ENCODE peak calls at places on chromosomes 2 and 18, in six cellular contexts. T is astrocyte, M is GM23248, I is HCT116, B is DND-41, R is colonic mucosa. C is an unnamed sample.

GRCh38 chr2:3679616-3680393 is 21.8 kb downstream of the ALLC start:
- DNase-seq in T (no peak), M (no peak), I (no peak), B (no peak), R (no peak), C (no peak)

GRCh38 chr2:98444436-98445166 is at the start of gene INPP4A:
- DNase-seq in T (no peak), M (peak; percentile 83), I (peak; percentile 21), B (peak; percentile 84), R (peak; percentile 75), C (peak; percentile 96)

GRCh38 chr2:221360742-221361141 is 211.4 kb downstream of the EPHA4 start:
- DNase-seq in T (peak; percentile 48), M (peak; percentile 67), I (no peak), B (no peak), R (no peak), C (no peak)

GRCh38 chr18:58194028-58194427 is 150.0 kb downstream of the NEDD4L start:
- DNase-seq in T (no peak), M (no peak), I (no peak), B (no peak), R (peak; percentile 23), C (peak; percentile 91)

GRCh38 chr2:68721482-68722071 is 13.0 kb upstream of the ARHGAP25 start:
- DNase-seq in T (peak; percentile 6), M (no peak), I (peak; percentile 68), B (peak; percentile 73), R (peak; percentile 54), C (no peak)

GRCh38 chr18:67864677-67865340 is 348.3 kb upstream of the DSEL start:
- DNase-seq in T (peak; percentile 64), M (peak; percentile 94), I (no peak), B (no peak), R (no peak), C (no peak)

GRCh38 chr2:20201671-20202070 is 23.3 kb downstream of the SDC1 start:
- DNase-seq in T (no peak), M (no peak), I (no peak), B (no peak), R (no peak), C (no peak)

GRCh38 chr2:129058981-129059380 is 740.3 kb upstream of the HS6ST1 start:
- DNase-seq in T (no peak), M (no peak), I (no peak), B (no peak), R (no peak), C (no peak)

GRCh38 chr2:137912358-137912757 is 51.9 kb upstream of the HNMT start:
- DNase-seq in T (no peak), M (no peak), I (no peak), B (no peak), R (no peak), C (no peak)

GRCh38 chr2:47528874-47529273 is 125.9 kb downstream of the MSH2 start:
- DNase-seq in T (peak; percentile 36), M (peak; percentile 50), I (no peak), B (no peak), R (no peak), C (no peak)

GRCh38 chr2:196431957-196432356 is 207.6 kb upstream of the CCDC150 start:
- DNase-seq in T (no peak), M (peak; percentile 31), I (peak; percentile 32), B (peak; percentile 25), R (no peak), C (peak; percentile 80)

GRCh38 chr2:126244937-126245336 is 411.0 kb upstream of the GYPC start:
- DNase-seq in T (no peak), M (peak; percentile 21), I (no peak), B (peak; percentile 25), R (peak; percentile 40), C (peak; percentile 95)

GRCh38 chr2:111946294-111947114 is 48.1 kb downstream of the MERTK start:
- DNase-seq in T (peak; percentile 93), M (peak; percentile 92), I (peak; percentile 94), B (no peak), R (peak; percentile 70), C (no peak)

GRCh38 chr2:26561918-26562810 is 79.0 kb downstream of the CIB4 start:
- DNase-seq in T (peak; percentile 2), M (peak; percentile 64), I (peak; percentile 45), B (peak; percentile 51), R (peak; percentile 60), C (peak; percentile 53)

GRCh38 chr2:232576995-232577394 is 26.5 kb downstream of the EIF4E2 start:
- DNase-seq in T (peak; percentile 57), M (peak; percentile 55), I (no peak), B (no peak), R (no peak), C (no peak)

GRCh38 chr18:33751613-33752221 is 173.7 kb downstream of the ASXL3 start:
- DNase-seq in T (no peak), M (peak; percentile 61), I (no peak), B (no peak), R (no peak), C (no peak)

GRCh38 chr2:177295479-177295878 is 31.0 kb upstream of the NFE2L2 start:
- DNase-seq in T (peak; percentile 51), M (peak; percentile 75), I (no peak), B (no peak), R (no peak), C (no peak)

GRCh38 chr2:47019991-47020681 is 104.5 kb upstream of the MCFD2 start:
- DNase-seq in T (no peak), M (no peak), I (no peak), B (no peak), R (no peak), C (peak; percentile 70)

GRCh38 chr2:18363348-18363747 is 197.1 kb downstream of the RDH14 start:
- DNase-seq in T (no peak), M (no peak), I (no peak), B (no peak), R (no peak), C (no peak)

GRCh38 chr2:212974692-212975091 is 176.7 kb downstream of the IKZF2 start:
- DNase-seq in T (peak; percentile 72), M (peak; percentile 87), I (no peak), B (no peak), R (no peak), C (no peak)

GRCh38 chr2:191315365-191315752 is 70.2 kb downstream of the MYO1B start:
- DNase-seq in T (no peak), M (no peak), I (no peak), B (no peak), R (no peak), C (no peak)
- H3K9ac ChIP-seq in T (no peak overlapping the region), M (no peak overlapping the region), I (no peak overlapping the region), B (no peak overlapping the region), R (no peak overlapping the region), C (no peak overlapping the region)

GRCh38 chr2:10135296-10136089 is 13.0 kb downstream of the RRM2 start:
- DNase-seq in T (no peak), M (peak; percentile 86), I (no peak), B (no peak), R (no peak), C (no peak)

GRCh38 chr2:10140841-10141610 is 18.5 kb downstream of the RRM2 start:
- DNase-seq in T (no peak), M (no peak), I (no peak), B (no peak), R (no peak), C (no peak)

GRCh38 chr2:10136187-10136934 is 13.8 kb downstream of the RRM2 start:
- DNase-seq in T (no peak), M (no peak), I (no peak), B (no peak), R (no peak), C (no peak)

GRCh38 chr2:10139536-10139935 is 17.0 kb downstream of the RRM2 start:
- DNase-seq in T (no peak), M (no peak), I (no peak), B (no peak), R (no peak), C (no peak)

GRCh38 chr2:10137053-10137843 is 14.7 kb downstream of the RRM2 start:
- DNase-seq in T (no peak), M (peak; percentile 23), I (no peak), B (no peak), R (no peak), C (peak; percentile 49)
- H3K9ac ChIP-seq in T (no peak overlapping the region), M (no peak overlapping the region), I (no peak overlapping the region), B (no peak overlapping the region), R (no peak overlapping the region), C (no peak overlapping the region)

GRCh38 chr2:238895361-238895882 is 47.5 kb downstream of the TWIST2 start:
- DNase-seq in T (peak; percentile 22), M (peak; percentile 78), I (no peak), B (no peak), R (no peak), C (no peak)

GRCh38 chr2:238894950-238895298 is 47.0 kb downstream of the TWIST2 start:
- DNase-seq in T (no peak), M (peak; percentile 72), I (no peak), B (no peak), R (no peak), C (no peak)

GRCh38 chr2:238897122-238897880 is 49.4 kb downstream of the TWIST2 start:
- DNase-seq in T (no peak), M (peak; percentile 50), I (no peak), B (no peak), R (no peak), C (no peak)

GRCh38 chr2:238896641-238897040 is 48.8 kb downstream of the TWIST2 start:
- DNase-seq in T (no peak), M (peak; percentile 46), I (no peak), B (no peak), R (no peak), C (no peak)

DNA sequence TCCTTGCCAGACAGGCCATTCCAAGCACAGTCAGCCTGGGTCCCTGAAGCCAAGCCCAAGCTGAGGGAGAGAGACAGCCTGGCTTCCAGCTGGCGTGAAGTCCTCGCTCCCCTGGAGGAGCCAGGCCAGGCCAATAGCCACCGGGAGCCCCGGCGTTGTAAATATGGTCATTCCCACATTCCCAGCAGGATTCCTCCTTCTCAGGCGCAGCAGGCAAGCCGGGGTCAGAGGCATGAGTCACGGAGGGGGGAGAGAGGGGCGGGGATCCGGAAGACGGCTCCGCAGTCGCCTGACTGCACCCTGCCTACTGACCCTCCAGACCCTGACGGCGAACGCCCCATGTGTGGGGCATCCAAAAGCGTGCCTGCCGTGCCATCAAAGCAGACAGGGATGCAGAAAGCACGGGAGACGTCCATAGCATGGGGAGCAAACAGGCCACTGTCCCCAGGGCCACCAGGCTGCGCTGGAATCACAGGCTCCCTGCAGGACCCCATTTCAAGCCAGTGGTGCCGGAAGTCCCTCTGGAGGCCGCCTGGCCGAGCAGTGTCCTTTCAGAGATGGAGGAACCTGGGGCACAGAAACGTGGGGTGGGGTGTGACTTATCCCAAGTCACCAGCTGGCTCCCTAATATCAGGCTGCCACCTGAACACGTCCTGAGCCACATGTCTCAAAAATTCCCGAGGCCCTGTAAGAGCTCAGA is 48.2 kb downstream of the TWIST2 start:
- DNase-seq in T (peak; percentile 93), M (peak; percentile 92), I (no peak), B (no peak), R (peak; percentile 39), C (peak; percentile 95)
- H3K9ac ChIP-seq in T (peak overlapping the region; percentile 54), M (peak overlapping the region; percentile 68), I (peak overlapping the region; percentile 46), B (no peak overlapping the region), R (no peak overlapping the region), C (no peak overlapping the region)

DNA sequence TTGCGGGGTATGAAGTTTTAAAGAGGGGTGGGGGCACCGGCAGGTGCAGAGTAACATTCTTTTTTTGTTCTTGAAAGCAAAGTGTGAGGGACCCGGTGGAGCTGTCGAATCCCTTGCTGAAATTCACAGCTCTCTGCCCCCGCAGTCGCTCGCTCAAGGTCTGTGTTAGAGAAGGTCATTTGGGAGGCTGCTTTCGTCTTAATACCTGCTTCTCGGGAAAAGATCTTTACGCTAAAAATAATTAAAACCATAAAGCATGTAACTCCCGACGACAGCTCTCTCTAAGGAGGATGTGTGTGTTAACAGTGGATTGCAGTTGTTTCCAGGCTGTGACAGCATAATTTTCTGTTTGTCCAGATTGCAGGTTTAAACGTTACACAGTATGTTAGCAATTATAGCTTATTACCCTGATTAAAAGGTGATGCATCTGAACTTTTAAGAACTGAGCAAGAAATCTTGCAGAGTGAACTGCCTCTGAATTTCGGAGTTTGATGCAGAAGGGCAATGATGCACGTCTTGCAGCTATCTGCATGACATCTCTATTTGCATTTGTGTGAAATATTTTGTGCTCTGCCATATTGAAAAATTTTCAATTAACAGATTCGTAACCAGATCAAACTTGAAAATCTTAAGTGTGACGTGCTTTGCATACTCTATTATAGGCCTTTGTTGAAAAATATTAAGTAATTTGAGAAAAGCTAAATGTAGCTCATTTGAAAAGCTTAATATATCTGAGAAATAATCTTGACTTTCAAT is 952 bp downstream of the RAPGEF4 start:
- DNase-seq in T (no peak), M (no peak), I (no peak), B (no peak), R (no peak), C (peak; percentile 51)
- H3K9ac ChIP-seq in T (no peak overlapping the region), M (no peak overlapping the region), I (no peak overlapping the region), B (no peak overlapping the region), R (no peak overlapping the region), C (peak overlapping the region; percentile 37)

C was measured in endodermal cell.